ENCODE peak calls at places on chromosomes 6 and 20, in six cellular contexts. R is H1; X is adrenal gland; E is CD8-positive, alpha-beta T cell; F is AG10803; B is epithelial cell of esophagus. Y is an unnamed sample.

GRCh38 chr6:8245736-8246135 is 143.4 kb upstream of the EEF1E1 start:
- DNase-seq in E (no peak), F (no peak), X (no peak), R (no peak), B (no peak), Y (no peak)

GRCh38 chr20:17344775-17345174 is 117.9 kb downstream of the PCSK2 start:
- DNase-seq in R (no peak), B (no peak), X (no peak), E (no peak), F (peak), Y (no peak)

GRCh38 chr6:20403766-20404640 is 2.3 kb downstream of the E2F3 start:
- DNase-seq in X (peak), E (peak), B (peak), F (peak), R (no peak), Y (no peak)

GRCh38 chr6:33312361-33313104 is 1.3 kb downstream of the TAPBP start:
- DNase-seq in F (peak), B (peak), R (no peak), X (peak), E (peak), Y (no peak)

GRCh38 chr6:169863149-169863525 is 111.7 kb downstream of the ERMARD start:
- DNase-seq in F (no peak), B (no peak), X (no peak), E (no peak), R (no peak), Y (no peak)

GRCh38 chr6:152552616-152553209 is 84.4 kb downstream of the SYNE1 start:
- DNase-seq in B (peak), E (no peak), X (peak), F (peak), R (peak), Y (no peak)

GRCh38 chr20:30812739-30813411 is 444.6 kb upstream of the DEFB115 start:
- DNase-seq in B (no peak), R (no peak), X (no peak), F (no peak), E (no peak), Y (no peak)

GRCh38 chr20:49862607-49863200 is 50.1 kb downstream of the SLC9A8 start:
- DNase-seq in F (no peak), B (no peak), E (no peak), R (no peak), X (no peak), Y (no peak)

GRCh38 chr6:53086302-53086701 is 21.1 kb downstream of the FBXO9 start:
- DNase-seq in X (no peak), F (no peak), R (no peak), B (no peak), E (no peak), Y (no peak)

GRCh38 chr6:46500382-46500781 is 9.1 kb upstream of the RCAN2 start:
- DNase-seq in E (no peak), X (no peak), F (no peak), R (no peak), B (no peak), Y (no peak)

GRCh38 chr20:458766-459165 is 3.6 kb downstream of the TBC1D20 start:
- DNase-seq in E (no peak), X (no peak), F (no peak), R (no peak), B (no peak), Y (no peak)

GRCh38 chr20:32227744-32228688 is 20.3 kb downstream of the POFUT1 start:
- DNase-seq in F (no peak), R (no peak), X (peak), E (no peak), B (no peak), Y (no peak)

GRCh38 chr6:112851141-112851540 is 504.0 kb downstream of the RFPL4B start:
- DNase-seq in B (no peak), X (no peak), E (no peak), R (no peak), F (no peak), Y (no peak)

GRCh38 chr20:62587757-62588402 is 54.4 kb upstream of the SLCO4A1 start:
- DNase-seq in R (no peak), E (no peak), F (peak), B (peak), X (peak), Y (no peak)

GRCh38 chr6:70135219-70135769 is 167.6 kb downstream of the COL9A1 start:
- DNase-seq in E (no peak), X (no peak), R (peak), F (no peak), B (no peak), Y (no peak)

GRCh38 chr6:51678905-51679620 is 408.4 kb downstream of the PKHD1 start:
- DNase-seq in R (no peak), F (no peak), B (peak), X (no peak), E (no peak), Y (no peak)

GRCh38 chr20:823326-823902 is 10.1 kb upstream of the FAM110A start:
- DNase-seq in R (no peak), E (no peak), X (no peak), B (no peak), F (no peak), Y (no peak)

GRCh38 chr6:127457444-127458064 is 1.6 kb downstream of the KIAA0408 start:
- DNase-seq in F (peak), X (no peak), E (no peak), B (peak), R (no peak), Y (peak)

GRCh38 chr6:15620616-15621015 is 42.2 kb downstream of the DTNBP1 start:
- DNase-seq in R (no peak), B (no peak), E (no peak), F (no peak), X (no peak), Y (no peak)

GRCh38 chr6:9100869-9101575 is 665.7 kb upstream of the SLC35B3 start:
- DNase-seq in R (no peak), B (no peak), F (no peak), E (no peak), X (no peak), Y (no peak)

GRCh38 chr6:163536770-163537169 is 122.3 kb downstream of the QKI start:
- DNase-seq in R (no peak), F (peak), E (no peak), X (peak), B (peak), Y (no peak)

GRCh38 chr6:160992323-160993314 is 1.1 kb downstream of the MAP3K4 start:
- DNase-seq in X (peak), R (no peak), E (peak), B (peak), F (peak), Y (no peak)

GRCh38 chr20:31718952-31719643 is 3.6 kb downstream of the BCL2L1 start:
- DNase-seq in X (no peak), R (no peak), F (no peak), B (peak), E (no peak), Y (no peak)

GRCh38 chr6:83183082-83183828 is 9.8 kb downstream of the PGM3 start:
- DNase-seq in X (peak), B (peak), E (no peak), R (no peak), F (peak), Y (no peak)

GRCh38 chr6:108203189-108204119 is 37.6 kb downstream of the NR2E1 start:
- DNase-seq in E (no peak), B (peak), R (no peak), F (no peak), X (no peak), Y (no peak)

GRCh38 chr20:44186201-44186600 is 787 bp downstream of the JPH2 start:
- DNase-seq in E (no peak), R (no peak), B (no peak), X (no peak), F (no peak), Y (no peak)
- H3K4me3 ChIP-seq in E (no peak), R (no peak), B (no peak), X (no peak), F (peak), Y (no peak)

GRCh38 chr20:19885981-19886665 is 128.1 kb downstream of the RIN2 start:
- DNase-seq in R (no peak), F (peak), B (peak), X (peak), E (no peak), Y (no peak)
- H3K4me3 ChIP-seq in R (no peak), F (peak), B (no peak), X (peak), E (no peak), Y (no peak)

GRCh38 chr20:21713470-21713869 is 8.0 kb downstream of the PAX1 start:
- DNase-seq in R (no peak), B (no peak), X (no peak), E (no peak), F (no peak), Y (no peak)

GRCh38 chr20:21715193-21715881 is 9.9 kb downstream of the PAX1 start:
- DNase-seq in B (no peak), F (no peak), R (no peak), E (no peak), X (no peak), Y (no peak)

GRCh38 chr20:21712443-21713059 is 7.1 kb downstream of the PAX1 start:
- DNase-seq in F (no peak), E (no peak), B (no peak), R (no peak), X (no peak), Y (no peak)

GRCh38 chr20:21713901-21714296 is 8.4 kb downstream of the PAX1 start:
- DNase-seq in R (no peak), X (no peak), E (no peak), B (no peak), F (no peak), Y (no peak)

DNA sequence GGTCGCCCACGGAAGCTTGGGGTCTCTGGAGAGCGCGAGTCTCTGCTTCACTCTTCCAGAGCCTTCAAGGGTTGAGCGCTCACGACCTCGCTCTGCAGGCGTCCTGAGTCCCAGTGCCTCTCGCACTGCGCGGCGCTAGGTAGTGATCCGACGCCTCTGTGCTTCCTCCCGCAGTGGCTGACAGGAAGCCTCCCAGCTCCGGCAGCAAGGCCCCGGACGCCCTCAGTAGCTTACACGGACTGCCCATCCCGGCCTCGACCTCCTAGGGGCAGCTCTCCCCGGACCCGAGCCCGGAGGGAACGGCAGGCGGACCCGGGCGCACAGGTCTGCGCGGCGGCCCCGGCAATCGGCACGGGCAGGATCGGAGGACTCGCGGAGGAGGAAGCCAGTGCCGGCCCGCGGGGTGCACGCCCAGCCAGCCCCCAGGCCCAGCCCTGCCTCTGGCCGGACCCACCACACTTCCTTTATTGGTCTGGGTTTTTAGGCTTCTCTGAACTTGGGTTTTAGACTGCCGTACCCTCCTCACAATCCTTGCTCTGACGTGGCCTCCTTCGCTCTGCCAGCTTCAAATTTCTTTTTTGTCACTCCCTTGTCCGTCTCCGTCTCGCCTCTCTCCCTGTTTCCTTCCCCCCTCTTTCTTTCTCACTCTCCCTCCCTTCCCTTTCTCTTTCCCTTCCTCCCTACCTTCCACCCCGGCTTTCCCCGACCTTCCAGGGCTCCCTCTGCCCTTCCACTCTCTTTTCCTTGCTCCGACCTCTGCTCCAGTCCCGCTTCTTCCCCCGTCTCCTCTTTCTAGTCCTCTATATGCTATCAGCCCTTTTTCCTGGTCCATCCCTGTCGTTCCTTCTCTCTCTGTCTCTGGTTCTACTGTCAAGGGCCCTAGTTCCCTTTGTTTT is 9.1 kb downstream of the PAX1 start:
- DNase-seq in E (no peak), R (no peak), B (no peak), F (no peak), X (no peak), Y (no peak)
- H3K4me3 ChIP-seq in E (no peak), R (peak), B (no peak), F (no peak), X (no peak), Y (no peak)

GRCh38 chr6:45187841-45188240 is 140.3 kb upstream of the RUNX2 start:
- DNase-seq in X (no peak), F (peak), R (no peak), B (peak), E (no peak), Y (peak)

GRCh38 chr6:45196121-45196520 is 132.0 kb upstream of the RUNX2 start:
- DNase-seq in E (no peak), R (no peak), B (no peak), X (no peak), F (no peak), Y (no peak)

GRCh38 chr6:45195137-45195536 is 133.0 kb upstream of the RUNX2 start:
- DNase-seq in B (no peak), E (no peak), X (no peak), F (no peak), R (no peak), Y (no peak)

GRCh38 chr6:45192556-45192955 is 135.6 kb upstream of the RUNX2 start:
- DNase-seq in F (peak), R (no peak), B (peak), X (no peak), E (no peak), Y (no peak)

GRCh38 chr6:45191414-45191813 is 136.7 kb upstream of the RUNX2 start:
- DNase-seq in E (no peak), F (no peak), B (no peak), X (no peak), R (no peak), Y (no peak)
- H3K4me3 ChIP-seq in E (no peak), F (no peak), B (no peak), X (no peak), R (no peak), Y (no peak)